ENCODE peak calls at places on chromosome X, in five cellular contexts. Y, S, H, E and D are unnamed samples.

GRCh38 chrX:22121161-22121560 is 89.0 kb downstream of the PHEX start:
- DNase-seq in Y (no peak), S (no peak), H (no peak), E (no peak), D (no peak)

GRCh38 chrX:130173190-130173895 is 1.6 kb downstream of the RAB33A start:
- DNase-seq in Y (peak), S (no peak), H (peak), E (peak), D (no peak)

GRCh38 chrX:135411893-135412292 is 9.9 kb upstream of the SMIM10L2A start:
- DNase-seq in Y (no peak), S (no peak), H (no peak), E (no peak), D (no peak)

GRCh38 chrX:76605390-76605789 is 177.9 kb downstream of the MAGEE1 start:
- DNase-seq in Y (no peak), S (no peak), H (no peak), E (no peak), D (no peak)

GRCh38 chrX:107829880-107830279 is 4.2 kb downstream of the MID2 start:
- DNase-seq in Y (no peak), S (no peak), H (no peak), E (no peak), D (no peak)

GRCh38 chrX:133350751-133351150 is 64.5 kb downstream of the GPC4 start:
- DNase-seq in Y (no peak), S (no peak), H (no peak), E (no peak), D (no peak)

GRCh38 chrX:12010436-12010835 is 127.8 kb upstream of the FRMPD4 start:
- DNase-seq in Y (no peak), S (no peak), H (no peak), E (no peak), D (no peak)

GRCh38 chrX:21986596-21986995 is 45.5 kb upstream of the PHEX start:
- DNase-seq in Y (no peak), S (no peak), H (no peak), E (no peak), D (no peak)

GRCh38 chrX:41553688-41554087 is 106.5 kb downstream of the NYX start:
- DNase-seq in Y (no peak), S (no peak), H (no peak), E (no peak), D (no peak)

GRCh38 chrX:150772150-150772970 is 79.2 kb downstream of the MTMR1 start:
- DNase-seq in Y (peak), S (peak), H (peak), E (peak), D (peak)

GRCh38 chrX:10109695-10110094 is 47.1 kb upstream of the CLCN4 start:
- DNase-seq in Y (no peak), S (peak), H (peak), E (no peak), D (peak)

GRCh38 chrX:51851507-51852085 is 41.8 kb upstream of the MAGED1 start:
- DNase-seq in Y (no peak), S (no peak), H (no peak), E (no peak), D (no peak)

GRCh38 chrX:11666180-11666579 is 460 bp upstream of the ARHGAP6 start:
- DNase-seq in Y (no peak), S (no peak), H (no peak), E (no peak), D (no peak)